ENCODE peak calls at places on chromosomes 1 and 21, in five cellular contexts. F, X, H, T and A are unnamed samples.

GRCh38 chr1:97893844-97894243 is 27.0 kb downstream of the DPYD start:
- DNase-seq in F (no peak), X (no peak), H (no peak), T (no peak), A (no peak)

GRCh38 chr1:184770176-184770575 is 15.5 kb upstream of the EDEM3 start:
- DNase-seq in F (no peak), X (no peak), H (no peak), T (no peak), A (no peak)

GRCh38 chr1:227318852-227319607 is 738 bp upstream of the CDC42BPA start:
- DNase-seq in F (peak; percentile 81), X (peak; percentile 66), H (peak; percentile 77), T (no peak), A (no peak)

GRCh38 chr1:245124241-245124640 is 30.5 kb upstream of the KIF26B start:
- DNase-seq in F (no peak), X (no peak), H (no peak), T (no peak), A (no peak)

GRCh38 chr1:145962157-145963102 is 1.9 kb downstream of the ANKRD34A start:
- DNase-seq in F (peak; percentile 53), X (no peak), H (peak; percentile 76), T (no peak), A (no peak)

GRCh38 chr1:15249032-15249601 is 2.1 kb downstream of the FHAD1 start:
- DNase-seq in F (no peak), X (no peak), H (no peak), T (peak; percentile 37), A (no peak)

GRCh38 chr21:24076179-24076578 is 1531.1 kb downstream of the MRPL39 start:
- DNase-seq in F (no peak), X (no peak), H (no peak), T (no peak), A (no peak)

GRCh38 chr1:242585616-242586354 is 61.3 kb upstream of the PLD5 start:
- DNase-seq in F (no peak), X (no peak), H (no peak), T (no peak), A (no peak)

GRCh38 chr1:156586892-156587477 is 4.6 kb upstream of the NAXE start:
- DNase-seq in F (no peak), X (no peak), H (no peak), T (no peak), A (no peak)

GRCh38 chr1:54253480-54253879 is 53.5 kb downstream of the MRPL37 start:
- DNase-seq in F (no peak), X (no peak), H (peak; percentile 98), T (no peak), A (no peak)

GRCh38 chr1:180415985-180416633 is 86.3 kb downstream of the ACBD6 start:
- DNase-seq in F (no peak), X (no peak), H (peak; percentile 44), T (no peak), A (peak; percentile 11)

GRCh38 chr1:245825128-245825901 is 670.5 kb downstream of the KIF26B start:
- DNase-seq in F (no peak), X (no peak), H (peak; percentile 30), T (no peak), A (no peak)

GRCh38 chr1:113199718-113200455 is 126.9 kb downstream of the LRIG2 start:
- DNase-seq in F (no peak), X (no peak), H (no peak), T (no peak), A (no peak)